ENCODE peak calls at places on chromosome 13, in ten cellular contexts. H is stomach; V is heart left ventricle; O is transverse colon; B is astrocyte of the spinal cord; R is RWPE1; S is CD4-positive, alpha-beta T cell; T is lung; P is cardiac fibroblast; I is GM20000. Y is an unnamed sample.

GRCh38 chr13:40072663-40073120 is 417.2 kb downstream of the COG6 start:
- DNase-seq in H (no peak), V (no peak), O (no peak), B (no peak), R (no peak), S (no peak), T (no peak), P (no peak), I (no peak), Y (no peak)

GRCh38 chr13:40600145-40600751 is 66.2 kb downstream of the FOXO1 start:
- DNase-seq in H (no peak), V (no peak), O (no peak), B (no peak), R (no peak), S (no peak), T (no peak), P (no peak), I (no peak), Y (no peak)

GRCh38 chr13:68708336-68708908 is 1399.2 kb upstream of the ATXN8OS start:
- DNase-seq in H (no peak), V (no peak), O (no peak), B (no peak), R (no peak), S (no peak), T (no peak), P (no peak), I (no peak), Y (no peak)

GRCh38 chr13:45564108-45564507 is 51.4 kb downstream of the ERICH6B start:
- DNase-seq in H (no peak), V (no peak), O (no peak), B (peak; percentile 64), R (peak; percentile 29), S (no peak), T (peak; percentile 46), P (peak; percentile 66), I (no peak), Y (no peak)

GRCh38 chr13:68736961-68737360 is 1370.7 kb upstream of the ATXN8OS start:
- DNase-seq in H (no peak), V (no peak), O (no peak), B (peak; percentile 24), R (no peak), S (no peak), T (no peak), P (no peak), I (no peak), Y (no peak)

GRCh38 chr13:100392709-100393630 is 195.6 kb downstream of the GGACT start:
- DNase-seq in H (peak; percentile 69), V (peak; percentile 60), O (peak; percentile 75), B (peak; percentile 100), R (peak; percentile 90), S (no peak), T (peak; percentile 78), P (peak; percentile 99), I (peak; percentile 23), Y (no peak)

GRCh38 chr13:33125821-33126570 is 109.8 kb downstream of the KL start:
- DNase-seq in H (no peak), V (peak; percentile 80), O (no peak), B (peak; percentile 94), R (peak; percentile 92), S (no peak), T (peak; percentile 59), P (peak; percentile 96), I (no peak), Y (no peak)

GRCh38 chr13:107203146-107203847 is 635.4 kb upstream of the ARGLU1 start:
- DNase-seq in H (no peak), V (no peak), O (no peak), B (no peak), R (no peak), S (no peak), T (no peak), P (peak; percentile 11), I (peak; percentile 6), Y (no peak)

GRCh38 chr13:81458211-81458610 is 1117.3 kb upstream of the SPRY2 start:
- DNase-seq in H (no peak), V (no peak), O (no peak), B (no peak), R (no peak), S (no peak), T (no peak), P (no peak), I (no peak), Y (no peak)

GRCh38 chr13:112942689-112943308 is 26.2 kb upstream of the MCF2L start:
- DNase-seq in H (peak; percentile 99), V (peak; percentile 96), O (peak; percentile 99), B (peak; percentile 91), R (peak; percentile 92), S (peak; percentile 91), T (peak; percentile 98), P (peak; percentile 95), I (peak; percentile 96), Y (peak; percentile 95)
- TF ChIP-seq CTCF in H (peak; percentile 82), V (peak; percentile 96), O (peak; percentile 96), B (peak; percentile 97), R (peak; percentile 94), S (peak; percentile 97), T (peak; percentile 98), P (peak; percentile 98), I (peak; percentile 95), Y (peak; percentile 98)

DNA sequence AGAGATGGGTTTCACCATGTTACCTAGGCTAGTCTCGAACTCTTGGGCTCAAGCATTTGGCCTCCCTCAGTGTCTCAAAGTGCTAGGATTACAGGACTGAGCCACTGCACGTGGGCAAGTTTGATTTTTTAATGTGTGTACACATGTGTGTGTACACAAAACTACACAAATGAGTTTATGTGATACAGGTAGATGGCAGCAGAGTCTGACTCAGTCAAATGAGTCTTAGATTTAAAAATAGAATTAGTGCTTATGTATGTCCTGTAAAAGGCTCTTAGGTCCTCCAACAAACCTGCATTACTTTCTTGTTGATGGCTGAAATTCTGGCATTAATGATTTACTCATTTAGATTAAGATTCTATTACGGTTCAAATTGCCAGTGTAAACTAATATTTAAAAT is 293.7 kb downstream of the PCDH17 start:
- DNase-seq in H (no peak), V (no peak), O (no peak), B (peak; percentile 5), R (no peak), S (no peak), T (no peak), P (no peak), I (no peak), Y (no peak)
- TF ChIP-seq CTCF in H (no peak), V (peak; percentile 25), O (no peak), B (peak; percentile 4), R (no peak), S (no peak), T (no peak), P (no peak), I (no peak), Y (peak; percentile 38)

DNA sequence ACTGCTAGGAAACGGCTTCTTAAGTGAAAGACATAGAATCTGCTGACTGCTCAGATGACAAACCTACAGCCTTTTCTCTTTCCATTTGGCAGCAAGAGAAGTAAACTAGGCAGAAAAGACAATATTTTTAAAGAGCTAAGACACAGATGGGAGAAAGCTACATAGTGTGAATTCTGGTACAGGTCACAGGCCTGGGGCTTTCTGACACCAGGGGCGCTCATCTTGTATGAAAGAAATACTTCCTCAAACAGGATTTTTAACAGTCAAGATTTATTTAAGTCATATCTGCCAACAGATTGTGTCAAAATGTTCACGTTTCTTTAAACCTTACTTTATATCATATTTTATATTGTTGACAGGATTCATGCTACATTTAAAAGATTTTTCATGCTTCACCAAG is 78.4 kb downstream of the MIPEP start:
- DNase-seq in H (no peak), V (no peak), O (no peak), B (no peak), R (no peak), S (no peak), T (no peak), P (no peak), I (peak; percentile 31), Y (no peak)
- TF ChIP-seq CTCF in H (no peak), V (no peak), O (no peak), B (peak; percentile 15), R (no peak), S (no peak), T (no peak), P (no peak), I (peak; percentile 47), Y (peak; percentile 46)

DNA sequence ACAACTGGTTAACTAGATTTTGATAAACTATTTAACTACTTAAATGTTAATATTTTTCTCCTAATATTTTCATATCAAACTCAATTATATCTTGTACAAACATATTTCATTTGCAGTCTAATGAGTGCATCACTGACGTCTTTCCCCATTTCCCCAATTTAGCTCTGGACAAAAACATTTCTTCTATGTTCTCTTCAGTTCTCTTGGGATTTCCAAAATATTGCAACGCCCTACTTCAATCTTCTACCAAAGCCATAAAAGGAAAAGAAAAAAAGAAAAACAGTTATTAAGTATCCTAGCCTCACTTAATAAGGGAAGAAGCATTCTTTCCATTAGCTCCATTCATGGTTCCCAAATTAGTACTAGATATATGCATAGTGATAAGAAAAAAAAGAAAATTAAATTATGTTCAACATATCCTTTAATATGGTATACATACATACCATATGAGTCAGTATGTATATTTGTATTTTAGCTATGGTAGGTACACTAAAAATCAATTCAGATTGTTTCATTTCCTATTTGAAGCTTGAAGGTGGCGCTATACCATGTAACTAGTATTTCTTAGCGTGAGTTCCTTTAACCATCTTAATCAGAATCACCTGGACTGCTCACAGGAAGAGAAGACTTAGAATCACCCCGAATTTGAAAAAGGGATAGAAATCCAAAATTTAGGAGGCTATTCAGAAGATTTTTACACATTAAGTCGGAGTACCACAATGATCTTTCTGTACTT is 9.9 kb downstream of the FBXL3 start:
- DNase-seq in H (no peak), V (no peak), O (no peak), B (no peak), R (no peak), S (no peak), T (no peak), P (peak; percentile 35), I (no peak), Y (no peak)
- TF ChIP-seq CTCF in H (no peak), V (no peak), O (no peak), B (no peak), R (no peak), S (no peak), T (no peak), P (no peak), I (no peak), Y (no peak)

DNA sequence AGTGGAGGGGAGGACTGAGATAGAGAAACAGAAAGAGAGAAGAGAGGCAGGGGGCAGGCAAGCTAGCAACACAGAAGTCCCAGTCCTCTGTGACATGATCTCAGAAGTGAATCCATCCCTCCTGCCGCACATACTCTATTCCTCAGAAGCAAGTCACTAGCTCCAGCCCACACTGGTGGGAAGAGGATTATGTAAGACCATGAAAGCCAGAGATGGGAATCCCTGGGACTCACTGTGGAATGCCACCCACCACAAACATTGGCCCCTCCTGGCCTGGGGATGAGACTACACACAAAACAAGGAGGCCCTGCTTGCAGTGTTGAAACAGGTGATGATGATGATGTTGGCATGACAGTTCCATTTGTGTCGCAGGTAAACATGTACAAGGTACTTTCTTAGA is 419.9 kb downstream of the IRS2 start:
- DNase-seq in H (no peak), V (no peak), O (no peak), B (no peak), R (no peak), S (no peak), T (no peak), P (no peak), I (no peak), Y (no peak)
- TF ChIP-seq CTCF in H (no peak), V (no peak), O (no peak), B (no peak), R (no peak), S (no peak), T (no peak), P (no peak), I (no peak), Y (no peak)

GRCh38 chr13:52010890-52011689 is at the start of gene ATP7B:
- DNase-seq in H (no peak), V (peak; percentile 30), O (peak; percentile 34), B (peak; percentile 7), R (peak; percentile 17), S (peak; percentile 6), T (no peak), P (no peak), I (peak; percentile 30), Y (no peak)
- TF ChIP-seq CTCF in H (no peak), V (no peak), O (no peak), B (peak; percentile 4), R (no peak), S (no peak), T (no peak), P (peak; percentile 22), I (no peak), Y (peak; percentile 46)